ENCODE peak calls at places on chromosomes 6 and 20, in six cellular contexts. One of them, this sample, is unnamed.

GRCh38 chr6:90169328-90169886 is 127.2 kb downstream of the BACH2 start:
- DNase-seq in stomach: no peak
- DNase-seq in prostate gland: no peak
- DNase-seq in Calu3: no peak
- DNase-seq in AG09319: no peak
- DNase-seq in endothelial cell: no peak
- DNase-seq in this sample: no peak

GRCh38 chr6:159633196-159633595 is 59.8 kb downstream of the SOD2 start:
- DNase-seq in stomach: no peak
- DNase-seq in prostate gland: no peak
- DNase-seq in Calu3: peak; percentile 42
- DNase-seq in AG09319: no peak
- DNase-seq in endothelial cell: peak; percentile 9
- DNase-seq in this sample: no peak

GRCh38 chr6:19771753-19772336 is 65.3 kb upstream of the ID4 start:
- DNase-seq in stomach: no peak
- DNase-seq in prostate gland: no peak
- DNase-seq in Calu3: no peak
- DNase-seq in AG09319: peak; percentile 1
- DNase-seq in endothelial cell: no peak
- DNase-seq in this sample: no peak

GRCh38 chr6:143592335-143592734 is 80.8 kb upstream of the FUCA2 start:
- DNase-seq in stomach: no peak
- DNase-seq in prostate gland: no peak
- DNase-seq in Calu3: no peak
- DNase-seq in AG09319: no peak
- DNase-seq in endothelial cell: peak; percentile 9
- DNase-seq in this sample: no peak

GRCh38 chr6:157246771-157247484 is 76.4 kb downstream of the TMEM242 start:
- DNase-seq in stomach: no peak
- DNase-seq in prostate gland: no peak
- DNase-seq in Calu3: no peak
- DNase-seq in AG09319: no peak
- DNase-seq in endothelial cell: no peak
- DNase-seq in this sample: no peak

GRCh38 chr20:25546048-25546447 is 39.3 kb downstream of the NINL start:
- DNase-seq in stomach: no peak
- DNase-seq in prostate gland: no peak
- DNase-seq in Calu3: no peak
- DNase-seq in AG09319: no peak
- DNase-seq in endothelial cell: no peak
- DNase-seq in this sample: no peak

GRCh38 chr6:139519571-139520031 is 145.2 kb upstream of the CITED2 start:
- DNase-seq in stomach: no peak
- DNase-seq in prostate gland: no peak
- DNase-seq in Calu3: no peak
- DNase-seq in AG09319: no peak
- DNase-seq in endothelial cell: no peak
- DNase-seq in this sample: no peak

GRCh38 chr6:41693866-41694265 is 41.5 kb downstream of the TFEB start:
- DNase-seq in stomach: no peak
- DNase-seq in prostate gland: no peak
- DNase-seq in Calu3: no peak
- DNase-seq in AG09319: no peak
- DNase-seq in endothelial cell: no peak
- DNase-seq in this sample: no peak

GRCh38 chr6:81751388-81752083 is 945 bp downstream of the TENT5A start:
- DNase-seq in stomach: peak; percentile 75
- DNase-seq in prostate gland: peak; percentile 44
- DNase-seq in Calu3: peak; percentile 50
- DNase-seq in AG09319: no peak
- DNase-seq in endothelial cell: peak; percentile 52
- DNase-seq in this sample: peak; percentile 65

GRCh38 chr6:133227344-133227743 is 13.8 kb upstream of the EYA4 start:
- DNase-seq in stomach: no peak
- DNase-seq in prostate gland: no peak
- DNase-seq in Calu3: no peak
- DNase-seq in AG09319: no peak
- DNase-seq in endothelial cell: no peak
- DNase-seq in this sample: no peak

GRCh38 chr20:24643731-24644130 is 174.3 kb downstream of the SYNDIG1 start:
- DNase-seq in stomach: no peak
- DNase-seq in prostate gland: no peak
- DNase-seq in Calu3: no peak
- DNase-seq in AG09319: no peak
- DNase-seq in endothelial cell: no peak
- DNase-seq in this sample: no peak

GRCh38 chr6:55069132-55069781 is 105.1 kb upstream of the HCRTR2 start:
- DNase-seq in stomach: peak; percentile 32
- DNase-seq in prostate gland: peak; percentile 19
- DNase-seq in Calu3: peak; percentile 52
- DNase-seq in AG09319: peak; percentile 14
- DNase-seq in endothelial cell: peak; percentile 49
- DNase-seq in this sample: peak; percentile 71

GRCh38 chr6:1335367-1336037 is 23.6 kb downstream of the FOXQ1 start:
- DNase-seq in stomach: peak; percentile 84
- DNase-seq in prostate gland: peak; percentile 82
- DNase-seq in Calu3: peak; percentile 82
- DNase-seq in AG09319: peak; percentile 67
- DNase-seq in endothelial cell: peak; percentile 23
- DNase-seq in this sample: peak; percentile 43

GRCh38 chr6:69233195-69233524 is 563.6 kb downstream of the LMBRD1 start:
- DNase-seq in stomach: no peak
- DNase-seq in prostate gland: no peak
- DNase-seq in Calu3: no peak
- DNase-seq in AG09319: no peak
- DNase-seq in endothelial cell: no peak
- DNase-seq in this sample: no peak

GRCh38 chr6:5657684-5658429 is 348.9 kb downstream of the NRN1 start:
- DNase-seq in stomach: no peak
- DNase-seq in prostate gland: no peak
- DNase-seq in Calu3: no peak
- DNase-seq in AG09319: no peak
- DNase-seq in endothelial cell: no peak
- DNase-seq in this sample: no peak

GRCh38 chr20:56995635-56996075 is 270.8 kb downstream of the BMP7 start:
- DNase-seq in stomach: no peak
- DNase-seq in prostate gland: no peak
- DNase-seq in Calu3: peak; percentile 75
- DNase-seq in AG09319: no peak
- DNase-seq in endothelial cell: peak; percentile 71
- DNase-seq in this sample: peak; percentile 7

GRCh38 chr6:81609736-81610135 is 142.7 kb downstream of the TENT5A start:
- DNase-seq in stomach: no peak
- DNase-seq in prostate gland: no peak
- DNase-seq in Calu3: no peak
- DNase-seq in AG09319: no peak
- DNase-seq in endothelial cell: no peak
- DNase-seq in this sample: no peak

GRCh38 chr6:21965953-21966539 is 330.8 kb downstream of the PRL start:
- DNase-seq in stomach: no peak
- DNase-seq in prostate gland: no peak
- DNase-seq in Calu3: no peak
- DNase-seq in AG09319: no peak
- DNase-seq in endothelial cell: no peak
- DNase-seq in this sample: no peak

GRCh38 chr20:46694484-46694883 is 5.2 kb upstream of the TP53RK start:
- DNase-seq in stomach: no peak
- DNase-seq in prostate gland: no peak
- DNase-seq in Calu3: peak; percentile 46
- DNase-seq in AG09319: no peak
- DNase-seq in endothelial cell: no peak
- DNase-seq in this sample: no peak

GRCh38 chr6:96301781-96302180 is 219.8 kb upstream of the UFL1 start:
- DNase-seq in stomach: no peak
- DNase-seq in prostate gland: no peak
- DNase-seq in Calu3: peak; percentile 46
- DNase-seq in AG09319: no peak
- DNase-seq in endothelial cell: no peak
- DNase-seq in this sample: no peak

GRCh38 chr6:99151634-99152344 is 197.7 kb downstream of the FAXC start:
- DNase-seq in stomach: peak; percentile 68
- DNase-seq in prostate gland: peak; percentile 19
- DNase-seq in Calu3: peak; percentile 74
- DNase-seq in AG09319: no peak
- DNase-seq in endothelial cell: peak; percentile 78
- DNase-seq in this sample: peak; percentile 61

GRCh38 chr20:4256886-4257285 is 241.5 kb upstream of the RNF24 start:
- DNase-seq in stomach: no peak
- DNase-seq in prostate gland: no peak
- DNase-seq in Calu3: no peak
- DNase-seq in AG09319: no peak
- DNase-seq in endothelial cell: no peak
- DNase-seq in this sample: no peak

GRCh38 chr6:74451953-74452352 is 753.9 kb downstream of the COL12A1 start:
- DNase-seq in stomach: no peak
- DNase-seq in prostate gland: no peak
- DNase-seq in Calu3: no peak
- DNase-seq in AG09319: no peak
- DNase-seq in endothelial cell: no peak
- DNase-seq in this sample: no peak

GRCh38 chr20:35307666-35308653 is 15.7 kb upstream of the FAM83C start:
- DNase-seq in stomach: peak; percentile 74
- DNase-seq in prostate gland: peak; percentile 92
- DNase-seq in Calu3: peak; percentile 50
- DNase-seq in AG09319: no peak
- DNase-seq in endothelial cell: no peak
- DNase-seq in this sample: peak; percentile 91

GRCh38 chr6:72757048-72757447 is 135.2 kb downstream of the KCNQ5 start:
- DNase-seq in stomach: no peak
- DNase-seq in prostate gland: no peak
- DNase-seq in Calu3: no peak
- DNase-seq in AG09319: no peak
- DNase-seq in endothelial cell: no peak
- DNase-seq in this sample: no peak

GRCh38 chr20:59783020-59784010 is 150.1 kb downstream of the SYCP2 start:
- DNase-seq in stomach: peak; percentile 60
- DNase-seq in prostate gland: peak; percentile 37
- DNase-seq in Calu3: peak; percentile 88
- DNase-seq in AG09319: peak; percentile 0
- DNase-seq in endothelial cell: peak; percentile 82
- DNase-seq in this sample: peak; percentile 31
- TF ChIP-seq CTCF in stomach: peak; percentile 74
- TF ChIP-seq CTCF in prostate gland: peak; percentile 71
- TF ChIP-seq CTCF in Calu3: peak; percentile 99
- TF ChIP-seq CTCF in AG09319: peak; percentile 94
- TF ChIP-seq CTCF in endothelial cell: peak; percentile 82
- TF ChIP-seq CTCF in this sample: peak; percentile 40

DNA sequence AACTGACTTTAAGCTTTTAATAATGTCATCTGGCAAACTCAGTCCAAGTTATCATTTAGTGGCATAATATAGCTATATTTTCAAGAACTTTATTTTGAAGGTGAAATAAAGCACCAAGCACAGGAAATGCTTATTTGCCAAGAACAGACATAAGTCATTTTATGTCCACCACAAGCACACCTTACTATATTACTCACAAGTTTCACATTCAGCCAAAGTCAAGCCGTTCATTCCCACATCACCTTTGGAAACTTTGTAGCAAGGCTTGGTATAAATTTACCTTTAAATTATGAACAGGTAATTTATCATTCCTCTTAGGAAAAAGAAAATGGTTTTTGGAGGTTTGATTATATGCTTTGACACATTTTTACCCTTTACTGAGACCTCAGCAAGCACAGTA is 236.8 kb upstream of the FKBP1C start:
- DNase-seq in stomach: no peak
- DNase-seq in prostate gland: no peak
- DNase-seq in Calu3: no peak
- DNase-seq in AG09319: no peak
- DNase-seq in endothelial cell: no peak
- DNase-seq in this sample: no peak
- TF ChIP-seq CTCF in stomach: no peak
- TF ChIP-seq CTCF in prostate gland: no peak
- TF ChIP-seq CTCF in Calu3: no peak
- TF ChIP-seq CTCF in AG09319: no peak
- TF ChIP-seq CTCF in endothelial cell: no peak
- TF ChIP-seq CTCF in this sample: no peak

DNA sequence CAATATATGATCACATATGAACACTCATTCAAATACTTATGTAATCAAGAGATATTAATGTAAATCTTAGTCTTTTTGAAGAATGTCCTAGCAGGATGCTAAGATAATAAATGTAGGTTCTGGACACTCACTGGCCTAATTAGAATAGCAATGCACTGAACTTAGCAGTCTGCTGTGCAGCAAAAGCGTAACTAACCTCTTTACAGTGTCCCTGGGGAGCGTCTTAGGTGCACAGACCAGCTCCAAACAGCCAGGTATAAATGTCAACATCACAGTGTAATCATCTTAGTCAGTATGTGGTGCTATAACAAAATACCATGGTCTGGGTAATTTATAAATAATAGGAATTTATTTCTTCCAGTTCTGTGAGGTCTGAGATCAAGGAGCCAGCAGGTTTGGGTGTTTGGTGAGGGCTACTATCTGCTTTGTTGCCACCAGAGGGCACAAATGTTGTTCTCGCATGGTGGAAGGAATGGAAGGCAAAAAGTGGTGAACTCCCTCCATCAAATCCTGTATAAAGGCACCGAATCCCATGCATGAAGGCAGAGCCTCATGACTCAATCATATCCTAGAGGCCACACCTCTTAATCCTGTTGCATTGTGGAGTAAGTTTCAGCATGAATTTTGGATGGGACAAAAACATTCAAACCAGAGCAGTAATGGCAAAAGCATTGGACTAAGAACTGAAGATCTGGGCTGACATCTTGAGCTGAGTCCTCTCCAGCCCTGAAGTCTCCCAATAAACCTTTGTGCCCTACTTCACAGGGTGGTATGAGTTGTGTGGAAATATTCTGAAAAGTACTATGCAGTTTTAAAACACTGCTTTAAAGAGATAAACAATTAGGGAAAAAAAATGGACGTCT is 41.8 kb upstream of the FOXO3 start:
- DNase-seq in stomach: no peak
- DNase-seq in prostate gland: no peak
- DNase-seq in Calu3: peak; percentile 28
- DNase-seq in AG09319: no peak
- DNase-seq in endothelial cell: peak; percentile 18
- DNase-seq in this sample: no peak
- TF ChIP-seq CTCF in stomach: peak; percentile 13
- TF ChIP-seq CTCF in prostate gland: no peak
- TF ChIP-seq CTCF in Calu3: peak; percentile 32
- TF ChIP-seq CTCF in AG09319: peak; percentile 37
- TF ChIP-seq CTCF in endothelial cell: peak; percentile 68
- TF ChIP-seq CTCF in this sample: peak; percentile 35

GRCh38 chr6:42821341-42821668 is 39.5 kb downstream of the BICRAL start:
- DNase-seq in stomach: no peak
- DNase-seq in prostate gland: no peak
- DNase-seq in Calu3: no peak
- DNase-seq in AG09319: no peak
- DNase-seq in endothelial cell: no peak
- DNase-seq in this sample: no peak

GRCh38 chr6:42818878-42819277 is 37.0 kb downstream of the BICRAL start:
- DNase-seq in stomach: no peak
- DNase-seq in prostate gland: no peak
- DNase-seq in Calu3: no peak
- DNase-seq in AG09319: no peak
- DNase-seq in endothelial cell: no peak
- DNase-seq in this sample: no peak

GRCh38 chr6:42821846-42822245 is 40.0 kb downstream of the BICRAL start:
- DNase-seq in stomach: no peak
- DNase-seq in prostate gland: no peak
- DNase-seq in Calu3: no peak
- DNase-seq in AG09319: no peak
- DNase-seq in endothelial cell: no peak
- DNase-seq in this sample: no peak

GRCh38 chr6:42820509-42821340 is 38.9 kb downstream of the BICRAL start:
- DNase-seq in stomach: no peak
- DNase-seq in prostate gland: no peak
- DNase-seq in Calu3: no peak
- DNase-seq in AG09319: no peak
- DNase-seq in endothelial cell: no peak
- DNase-seq in this sample: peak; percentile 22

GRCh38 chr6:42819803-42820508 is 38.1 kb downstream of the BICRAL start:
- DNase-seq in stomach: no peak
- DNase-seq in prostate gland: no peak
- DNase-seq in Calu3: no peak
- DNase-seq in AG09319: no peak
- DNase-seq in endothelial cell: no peak
- DNase-seq in this sample: peak; percentile 35
- TF ChIP-seq CTCF in stomach: peak; percentile 25
- TF ChIP-seq CTCF in prostate gland: no peak
- TF ChIP-seq CTCF in Calu3: peak; percentile 29
- TF ChIP-seq CTCF in AG09319: peak; percentile 12
- TF ChIP-seq CTCF in endothelial cell: no peak
- TF ChIP-seq CTCF in this sample: no peak